ENCODE peak calls at places on chromosomes 13 and 19, in eight cellular contexts. N is GM04503; D is activated naive CD4-positive, alpha-beta T cell; J is NCI-H1436 treated with DMSO at 0.1 percent for 48 hours; Y is NCI-H524; G is stromal cell of bone marrow; X is stimulated activated naive CD8-positive, alpha-beta T cell treated with anti-CD3 and anti-CD28 coated beads, Interleukin-15, Interleukin-2, amounts not matched to agents 100 U/mL and 50 U/mL, for 24 hours; I is H54. A is an unnamed sample.

GRCh38 chr19:6464070-6464873 is at the start of gene CRB3:
- DNase-seq in I (no peak), X (peak; percentile 30), N (no peak), Y (no peak), D (peak; percentile 60), G (no peak), J (peak; percentile 22), A (no peak)

GRCh38 chr13:84126671-84127171 is 244.4 kb upstream of the SLITRK1 start:
- DNase-seq in J (peak; percentile 85), D (no peak), N (no peak), I (no peak), G (no peak), Y (peak; percentile 60), X (peak; percentile 7), A (peak; percentile 23)

GRCh38 chr19:23971598-23971997 is 56.9 kb downstream of the ZNF726 start:
- DNase-seq in I (no peak), X (no peak), Y (no peak), D (no peak), N (no peak), G (no peak), J (no peak), A (no peak)

GRCh38 chr13:91878491-91878890 is 480.1 kb downstream of the GPC5 start:
- DNase-seq in I (no peak), N (no peak), J (no peak), G (no peak), X (no peak), Y (no peak), D (no peak), A (no peak)

GRCh38 chr13:96052655-96053002 is 572 bp downstream of the UGGT2 start:
- DNase-seq in I (peak; percentile 30), G (peak; percentile 33), Y (peak; percentile 24), X (no peak), D (no peak), J (no peak), N (peak; percentile 24), A (peak; percentile 77)

GRCh38 chr13:78540424-78540823 is 62.9 kb downstream of the POU4F1 start:
- DNase-seq in D (no peak), X (no peak), J (no peak), G (no peak), I (no peak), N (no peak), Y (no peak), A (no peak)

GRCh38 chr13:26025196-26025595 is 26.6 kb downstream of the SHISA2 start:
- DNase-seq in G (no peak), N (no peak), J (no peak), Y (peak; percentile 79), X (no peak), D (no peak), I (no peak), A (no peak)

GRCh38 chr19:48308695-48309586 is 16.4 kb upstream of the EMP3 start:
- DNase-seq in J (no peak), N (no peak), D (no peak), I (no peak), G (no peak), Y (peak; percentile 25), X (no peak), A (peak; percentile 84)

GRCh38 chr13:51252954-51253531 is 30.8 kb downstream of the FAM124A start:
- DNase-seq in I (no peak), J (no peak), N (no peak), D (no peak), G (no peak), Y (no peak), X (no peak), A (no peak)

GRCh38 chr19:45668342-45668871 is 386 bp downstream of the GIPR start:
- DNase-seq in J (no peak), I (no peak), D (peak; percentile 20), N (no peak), X (peak; percentile 40), Y (no peak), G (no peak), A (no peak)

GRCh38 chr13:36815069-36815468 is 4.0 kb upstream of the RFXAP start:
- DNase-seq in Y (peak; percentile 45), D (no peak), N (no peak), I (no peak), J (no peak), X (no peak), G (no peak), A (no peak)

GRCh38 chr19:10915511-10916091 is 12.8 kb downstream of the YIPF2 start:
- DNase-seq in D (no peak), X (no peak), I (peak; percentile 91), J (no peak), G (peak; percentile 50), N (peak; percentile 71), Y (peak; percentile 78), A (peak; percentile 71)

GRCh38 chr13:110726726-110727125 is 13.2 kb downstream of the ING1 start:
- DNase-seq in D (peak; percentile 20), Y (no peak), I (no peak), J (no peak), G (no peak), N (no peak), X (peak; percentile 70), A (no peak)

GRCh38 chr13:49246850-49247721 is 639 bp upstream of the CDADC1 start:
- DNase-seq in G (no peak), D (no peak), N (no peak), I (no peak), X (no peak), Y (no peak), J (no peak), A (peak; percentile 3)

GRCh38 chr19:55382013-55382412 is 2.1 kb downstream of the TMEM238 start:
- DNase-seq in I (no peak), D (no peak), G (no peak), N (no peak), J (no peak), Y (no peak), X (no peak), A (no peak)

GRCh38 chr19:16139752-16140151 is 3.7 kb upstream of the HSH2D start:
- DNase-seq in N (no peak), X (peak; percentile 23), G (no peak), Y (no peak), I (no peak), D (no peak), J (no peak), A (no peak)

GRCh38 chr19:35013820-35014754 is 14.0 kb downstream of the GRAMD1A start:
- DNase-seq in D (peak; percentile 53), I (no peak), J (no peak), Y (no peak), G (no peak), X (no peak), N (no peak), A (peak; percentile 43)

GRCh38 chr19:46392837-46393236 is 20.5 kb downstream of the CCDC8 start:
- DNase-seq in G (no peak), J (no peak), D (no peak), N (no peak), I (no peak), Y (no peak), X (no peak), A (no peak)

GRCh38 chr13:95023405-95023804 is 277.8 kb downstream of the ABCC4 start:
- DNase-seq in D (no peak), J (peak; percentile 77), G (no peak), N (no peak), I (no peak), Y (peak; percentile 49), X (no peak), A (no peak)

GRCh38 chr19:1526066-1526778 is 2.3 kb downstream of the PLK5 start:
- DNase-seq in G (no peak), I (no peak), N (no peak), J (no peak), X (no peak), D (no peak), Y (no peak), A (no peak)

GRCh38 chr19:39128511-39129079 is 3.0 kb downstream of the PAK4 start:
- DNase-seq in Y (no peak), N (no peak), X (no peak), D (no peak), G (peak; percentile 18), I (no peak), J (no peak), A (peak; percentile 25)

GRCh38 chr19:39194832-39195542 is 1.8 kb upstream of the NCCRP1 start:
- DNase-seq in D (no peak), I (no peak), N (no peak), G (no peak), J (no peak), X (no peak), Y (peak; percentile 28), A (no peak)

GRCh38 chr13:68982961-68983619 is 1124.5 kb upstream of the ATXN8OS start:
- DNase-seq in I (no peak), G (no peak), X (no peak), N (no peak), Y (no peak), D (no peak), J (no peak), A (no peak)

GRCh38 chr13:70339738-70340137 is 231.5 kb upstream of the KLHL1 start:
- DNase-seq in X (no peak), D (no peak), G (no peak), Y (peak; percentile 42), N (no peak), I (no peak), J (no peak), A (peak; percentile 30)